ENCODE peak calls at places on chromosome 19, in six cellular contexts. P, L, M, D, O and S are unnamed samples.

GRCh38 chr19:44951179-44952159 is 3.7 kb upstream of the CLPTM1 start:
- DNase-seq in M (peak; percentile 62), O (peak; percentile 84), L (no peak), P (no peak), D (peak; percentile 67), S (no peak)

GRCh38 chr19:50759886-50760285 is 10.4 kb upstream of the GPR32 start:
- DNase-seq in L (no peak), D (peak; percentile 22), M (no peak), P (no peak), O (no peak), S (no peak)

GRCh38 chr19:574658-575526 is 2.5 kb downstream of the BSG start:
- DNase-seq in D (peak; percentile 26), L (no peak), P (no peak), M (peak; percentile 43), O (peak; percentile 82), S (no peak)

GRCh38 chr19:8336665-8337064 is 6.4 kb downstream of the KANK3 start:
- DNase-seq in D (peak; percentile 50), L (no peak), P (no peak), M (no peak), O (no peak), S (no peak)

GRCh38 chr19:38144667-38145066 is 79.4 kb downstream of the DPF1 start:
- DNase-seq in O (no peak), L (no peak), D (no peak), P (no peak), M (no peak), S (no peak)

GRCh38 chr19:751501-752341 is 809 bp downstream of the MISP start:
- DNase-seq in L (no peak), D (no peak), M (no peak), P (no peak), O (no peak), S (no peak)

GRCh38 chr19:32091196-32091595 is 254.2 kb upstream of the ZNF507 start:
- DNase-seq in O (no peak), M (no peak), P (no peak), D (no peak), L (no peak), S (no peak)

GRCh38 chr19:33344210-33344609 is 29.3 kb upstream of the CEBPG start:
- DNase-seq in D (no peak), M (no peak), P (no peak), O (no peak), L (no peak), S (no peak)

GRCh38 chr19:43519436-43520088 is 7.4 kb downstream of the ETHE1 start:
- DNase-seq in M (peak; percentile 72), D (peak; percentile 78), O (peak; percentile 77), P (peak; percentile 92), L (no peak), S (no peak)

GRCh38 chr19:48837586-48838191 is 1.4 kb upstream of the HSD17B14 start:
- DNase-seq in M (no peak), L (no peak), O (no peak), P (no peak), D (no peak), S (no peak)

GRCh38 chr19:343451-343931 is 1.1 kb downstream of the MIER2 start:
- DNase-seq in O (no peak), D (peak; percentile 17), L (no peak), M (no peak), P (peak; percentile 71), S (no peak)

GRCh38 chr19:49506575-49507105 is 5.8 kb upstream of the FCGRT start:
- DNase-seq in O (peak; percentile 73), D (peak; percentile 64), P (peak; percentile 87), M (no peak), L (no peak), S (no peak)

GRCh38 chr19:50406156-50406820 is 12.4 kb upstream of the SPIB start:
- DNase-seq in M (no peak), D (no peak), L (no peak), P (no peak), O (peak; percentile 43), S (no peak)

GRCh38 chr19:48913114-48913513 is 13.0 kb downstream of the NUCB1 start:
- DNase-seq in M (no peak), D (no peak), L (no peak), O (no peak), P (no peak), S (no peak)

GRCh38 chr19:41408256-41408655 is 10.6 kb downstream of the BCKDHA start:
- DNase-seq in M (no peak), L (no peak), D (no peak), O (no peak), P (no peak), S (no peak)

GRCh38 chr19:32407004-32407992 is 1.7 kb downstream of the DPY19L3 start:
- DNase-seq in P (no peak), L (peak; percentile 89), D (no peak), O (no peak), M (peak; percentile 61), S (peak; percentile 89)

GRCh38 chr19:13795595-13796300 is 505 bp downstream of the ZSWIM4 start:
- DNase-seq in O (no peak), M (peak; percentile 52), L (no peak), P (no peak), D (peak; percentile 25), S (no peak)

GRCh38 chr19:15457701-15458484 is 6.5 kb downstream of the RASAL3 start:
- DNase-seq in D (no peak), L (no peak), P (no peak), M (no peak), O (no peak), S (no peak)

GRCh38 chr19:45008554-45008953 is 7.3 kb downstream of the RELB start:
- DNase-seq in L (no peak), P (no peak), D (no peak), M (no peak), O (no peak), S (no peak)

GRCh38 chr19:4600082-4600481 is 39.2 kb upstream of the TNFAIP8L1 start:
- DNase-seq in D (no peak), O (no peak), M (no peak), L (no peak), P (no peak), S (no peak)

GRCh38 chr19:41530761-41531301 is 45.1 kb upstream of the CEACAM21 start:
- DNase-seq in L (peak; percentile 86), D (peak; percentile 84), M (no peak), O (no peak), P (no peak), S (no peak)

GRCh38 chr19:33394006-33394722 is 20.7 kb downstream of the CEBPG start:
- DNase-seq in M (no peak), O (peak; percentile 91), P (peak; percentile 78), L (no peak), D (no peak), S (no peak)

DNA sequence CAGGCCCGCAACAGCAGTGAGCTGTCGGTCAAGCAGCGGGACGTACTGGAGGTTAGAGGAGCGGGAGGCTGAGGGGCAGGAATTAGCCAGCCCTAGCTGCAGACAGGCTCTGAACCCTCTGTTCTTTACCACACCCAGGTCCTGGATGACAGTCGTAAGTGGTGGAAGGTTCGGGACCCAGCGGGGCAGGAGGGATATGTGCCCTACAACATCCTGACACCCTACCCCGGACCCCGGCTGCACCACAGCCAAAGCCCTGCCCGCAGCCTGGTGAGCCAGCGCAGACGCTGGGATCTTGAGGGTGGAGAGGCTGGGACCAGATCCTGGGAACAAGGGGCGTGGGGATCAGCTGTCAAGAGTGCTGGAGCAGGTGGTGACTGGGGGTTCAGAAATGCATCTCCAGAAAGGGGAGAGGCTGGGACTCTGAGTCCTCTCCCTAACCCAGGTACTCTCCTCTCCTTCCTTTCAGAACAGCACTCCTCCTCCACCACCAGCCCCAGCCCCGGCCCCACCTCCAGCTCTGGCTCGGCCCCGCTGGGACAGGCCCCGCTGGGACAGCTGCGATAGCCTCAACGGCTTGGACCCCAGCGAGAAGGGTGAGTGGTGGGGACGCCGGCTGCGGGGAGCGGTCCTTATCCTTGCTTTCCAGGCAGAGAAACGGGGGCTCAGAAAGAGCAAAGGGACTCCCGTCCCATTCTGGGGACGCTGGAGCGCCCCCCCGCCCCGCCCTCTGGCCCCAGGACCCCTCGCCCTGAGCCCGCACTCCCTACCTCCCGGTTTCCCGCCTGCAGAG is 10.4 kb downstream of the EPS8L1 start:
- DNase-seq in O (no peak), P (peak; percentile 70), L (no peak), D (no peak), M (no peak), S (no peak)
- H3K27me3 ChIP-seq in O (peaks cover 8% of the 10 kb centered on the region), P (peaks cover 7% of the 10 kb centered on the region), L (peaks cover 44% of the 10 kb centered on the region), D (no peaks in the 10 kb centered on the region), M (peaks cover 6% of the 10 kb centered on the region), S (peaks cover 10% of the 10 kb centered on the region)

DNA sequence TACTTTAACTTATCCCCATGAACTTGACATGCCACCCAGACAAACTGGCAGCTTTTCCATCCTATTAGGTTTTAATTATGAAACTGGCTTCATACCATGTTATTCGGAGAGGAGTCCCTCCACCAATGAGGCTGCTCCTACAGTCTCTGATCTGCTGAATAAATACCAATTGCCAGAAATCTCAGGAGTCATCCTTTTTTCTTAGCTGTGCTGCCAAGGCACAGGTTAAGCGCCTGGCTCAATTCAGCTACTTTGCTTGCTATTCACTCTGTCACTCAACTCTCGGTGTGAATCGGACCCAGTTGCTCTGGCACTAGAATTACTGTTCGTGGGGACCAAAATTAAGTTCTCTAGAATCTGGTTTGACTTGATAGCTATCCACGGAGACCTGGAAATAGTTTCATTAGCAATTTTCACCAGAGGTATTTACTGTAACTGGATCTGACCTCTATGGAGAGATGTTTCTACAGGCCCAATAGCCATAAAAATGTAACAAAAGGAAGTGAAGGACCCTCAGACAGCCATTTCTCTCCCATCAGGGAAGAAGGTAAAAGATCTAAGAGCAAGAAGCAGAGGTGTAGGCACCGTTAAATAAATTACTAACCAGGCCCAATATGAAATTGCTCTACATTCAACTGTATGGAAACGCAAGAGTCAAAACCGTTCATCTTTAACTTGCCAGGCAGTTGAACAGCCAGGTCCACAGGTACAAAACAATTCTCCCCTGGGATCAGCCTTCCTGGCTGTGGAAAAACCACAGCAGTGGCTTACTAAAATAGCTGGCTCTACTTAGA is 5.4 kb downstream of the ZC3H4 start:
- DNase-seq in D (peak; percentile 18), O (no peak), P (peak; percentile 42), L (no peak), M (no peak), S (no peak)
- H3K27ac ChIP-seq in D (peak overlapping the region; percentile 26), O (no peak overlapping the region), P (peak overlapping the region; percentile 100), L (peak overlapping the region; percentile 100), M (no peak overlapping the region), S (peak overlapping the region; percentile 98)

GRCh38 chr19:36489139-36489919 is at the start of gene ZNF566:
- DNase-seq in P (peak; percentile 96), L (peak; percentile 97), D (peak; percentile 97), O (peak; percentile 94), M (peak; percentile 86), S (no peak)
- TF ChIP-seq POLR2A in P (no peak), L (no peak), D (no peak), O (peak; percentile 73), M (peak; percentile 51), S (no peak)

DNA sequence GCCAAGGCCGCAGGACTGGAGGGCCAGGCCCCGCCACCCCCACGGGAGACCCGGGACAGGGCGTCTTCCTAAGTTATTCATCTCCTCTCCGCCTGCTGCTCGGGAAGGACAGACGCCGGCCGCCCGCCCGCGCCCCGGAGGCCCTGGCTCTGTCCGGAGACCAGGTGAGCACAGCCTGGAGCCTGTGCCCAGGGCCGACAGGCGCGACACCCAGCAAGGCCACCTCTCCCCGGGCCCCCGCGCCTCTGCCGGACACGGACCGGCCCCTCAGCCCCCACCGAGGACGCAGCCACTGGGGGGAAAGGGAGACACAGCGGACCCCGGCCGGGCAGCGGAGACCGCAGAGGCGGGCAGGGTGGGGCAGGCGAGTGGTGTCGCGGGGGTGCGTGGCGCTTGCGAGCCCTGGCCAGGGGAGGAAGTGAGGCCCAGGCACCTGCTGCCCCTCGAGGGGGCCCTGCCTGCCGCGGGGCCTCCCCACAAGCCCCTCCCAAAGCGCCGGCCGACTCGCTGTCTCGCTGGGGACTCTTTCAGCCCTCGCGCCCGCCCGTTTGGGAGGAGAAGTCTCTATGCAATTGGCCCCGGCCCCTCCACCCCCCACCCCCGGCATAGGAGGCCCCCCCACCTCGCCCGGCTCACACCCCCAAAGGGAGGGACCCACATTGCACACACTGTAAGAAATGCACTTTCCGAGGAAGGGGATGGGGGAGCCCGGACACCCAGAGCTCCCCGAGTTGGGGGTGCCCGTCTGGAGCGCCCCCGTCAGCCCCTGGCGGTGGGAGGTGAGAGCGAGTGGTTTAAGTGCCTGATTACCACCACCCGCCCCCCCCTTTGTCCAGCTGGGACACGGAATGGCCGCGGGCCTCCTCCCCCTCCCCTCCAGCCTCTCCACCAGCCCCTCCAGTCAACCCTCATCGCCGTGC is 17.0 kb downstream of the SMIM24 start:
- DNase-seq in D (no peak), P (no peak), L (no peak), M (no peak), O (no peak), S (no peak)
- H3K27me3 ChIP-seq in D (no peaks in the 10 kb centered on the region), P (no peaks in the 10 kb centered on the region), L (no peaks in the 10 kb centered on the region), M (no peaks in the 10 kb centered on the region), O (no peaks in the 10 kb centered on the region), S (no peaks in the 10 kb centered on the region)